ENCODE peak calls at places on chromosomes 16 and 17, in seven cellular contexts. U is GM23248, Z is HCT116, I is mammary epithelial cell, S is fibroblast of lung, C is OCI-LY7, L is SK-N-SH. N is an unnamed sample.
A peak's percentile ranks its signal among the peaks of the same experiment; 100 is the strongest.

GRCh38 chr17:82399030-82399429 is 19.1 kb upstream of the HEXD start:
- DNase-seq in U (peak; percentile 92), C (no peak), I (no peak), L (peak; percentile 97), Z (no peak), S (peak; percentile 70), N (no peak)

GRCh38 chr17:8785547-8786412 is 13.4 kb downstream of the MFSD6L start:
- DNase-seq in L (peak; percentile 80), I (peak; percentile 45), C (peak; percentile 34), U (peak; percentile 72), Z (peak; percentile 64), S (peak; percentile 64), N (peak; percentile 57)

GRCh38 chr16:53369921-53370320 is 64.3 kb upstream of the RBL2 start:
- DNase-seq in I (peak; percentile 12), L (no peak), U (peak; percentile 25), S (peak; percentile 50), Z (no peak), C (no peak), N (no peak)

GRCh38 chr16:58451263-58451662 is 48.7 kb upstream of the NDRG4 start:
- DNase-seq in I (no peak), S (no peak), U (no peak), L (peak; percentile 50), C (no peak), Z (no peak), N (no peak)

GRCh38 chr16:27482397-27483082 is 67.2 kb downstream of the GTF3C1 start:
- DNase-seq in Z (no peak), U (no peak), S (no peak), L (no peak), C (no peak), I (no peak), N (no peak)

GRCh38 chr17:44071772-44072171 is 1.2 kb downstream of the G6PC3 start:
- DNase-seq in L (no peak), U (peak; percentile 48), Z (no peak), I (peak; percentile 45), C (no peak), S (no peak), N (peak; percentile 49)

GRCh38 chr16:29007865-29008593 is 23.2 kb downstream of the LAT start:
- DNase-seq in C (no peak), U (peak; percentile 86), Z (no peak), L (no peak), I (peak; percentile 68), S (peak; percentile 61), N (peak; percentile 47)

GRCh38 chr17:7881655-7882054 is 6.9 kb upstream of the CHD3 start:
- DNase-seq in C (no peak), I (no peak), L (peak; percentile 65), U (no peak), S (peak; percentile 6), Z (no peak), N (no peak)

GRCh38 chr17:7589204-7589868 is 558 bp downstream of the SOX15 start:
- DNase-seq in C (peak; percentile 69), Z (no peak), L (peak; percentile 91), I (peak; percentile 83), U (peak; percentile 94), S (peak; percentile 85), N (no peak)

GRCh38 chr17:73100363-73100762 is 7.9 kb upstream of the SLC39A11 start:
- DNase-seq in S (no peak), I (no peak), C (no peak), Z (no peak), L (no peak), U (no peak), N (no peak)

GRCh38 chr17:46943511-46944393 is 20.8 kb downstream of the GOSR2 start:
- DNase-seq in Z (no peak), I (no peak), C (no peak), S (peak; percentile 17), L (peak; percentile 48), U (peak; percentile 61), N (peak; percentile 45)

GRCh38 chr17:83183150-83183820 is 103.9 kb downstream of the METRNL start:
- DNase-seq in Z (no peak), S (no peak), C (no peak), I (no peak), L (no peak), U (no peak), N (no peak)

GRCh38 chr17:74547736-74548135 is 1.8 kb upstream of the CD300C start:
- DNase-seq in I (no peak), S (no peak), Z (no peak), L (no peak), C (peak; percentile 22), U (no peak), N (no peak)

GRCh38 chr17:55458977-55459376 is 37.3 kb upstream of the MMD start:
- DNase-seq in L (no peak), S (peak; percentile 73), U (peak; percentile 87), C (no peak), Z (peak; percentile 49), I (peak; percentile 87), N (no peak)

GRCh38 chr17:79618383-79619067 is 7.7 kb upstream of the RBFOX3 start:
- DNase-seq in S (no peak), C (no peak), L (peak; percentile 77), Z (no peak), U (no peak), I (no peak), N (no peak)

GRCh38 chr17:6070895-6071511 is 824 bp downstream of the WSCD1 start:
- DNase-seq in Z (no peak), I (no peak), L (peak; percentile 55), U (no peak), C (no peak), S (peak; percentile 29), N (no peak)

GRCh38 chr17:70137451-70138230 is 31.7 kb upstream of the KCNJ2 start:
- DNase-seq in U (peak; percentile 93), I (peak; percentile 84), C (peak; percentile 5), S (peak; percentile 98), L (no peak), Z (no peak), N (no peak)

GRCh38 chr16:51762081-51762995 is 611.3 kb upstream of the SALL1 start:
- DNase-seq in C (peak; percentile 68), L (peak; percentile 76), Z (no peak), U (peak; percentile 89), S (peak; percentile 72), I (peak; percentile 49), N (peak; percentile 66)

GRCh38 chr17:59634632-59635561 is 15.2 kb downstream of the CLTC start:
- DNase-seq in L (no peak), S (no peak), U (peak; percentile 61), C (no peak), Z (no peak), I (peak; percentile 62), N (no peak)

GRCh38 chr16:87842209-87842869 is 27.0 kb downstream of the SLC7A5 start:
- DNase-seq in C (peak; percentile 77), Z (no peak), L (no peak), I (no peak), S (no peak), U (no peak), N (no peak)

GRCh38 chr17:38798614-38799500 is 499 bp downstream of the PIP4K2B start:
- DNase-seq in S (peak; percentile 44), U (peak; percentile 74), C (no peak), L (peak; percentile 78), Z (no peak), I (peak; percentile 43), N (peak; percentile 61)

GRCh38 chr16:72072514-72073342 is 9.7 kb downstream of the HPR start:
- DNase-seq in C (no peak), Z (no peak), S (peak; percentile 49), U (peak; percentile 5), I (no peak), L (no peak), N (peak; percentile 42)

GRCh38 chr17:62791235-62792121 is 16.6 kb downstream of the MARCHF10 start:
- DNase-seq in U (peak; percentile 88), C (no peak), S (peak; percentile 95), L (no peak), I (peak; percentile 28), Z (no peak), N (no peak)

GRCh38 chr17:48728232-48729231 is at the start of gene HOXB13:
- DNase-seq in Z (peak; percentile 75), S (peak; percentile 24), I (no peak), C (no peak), U (peak; percentile 70), L (peak; percentile 54), N (peak; percentile 39)

GRCh38 chr17:48612854-48613691 is 2.0 kb downstream of the HOXB8 start:
- DNase-seq in Z (no peak), C (peak; percentile 57), S (peak; percentile 60), I (peak; percentile 34), U (peak; percentile 76), L (peak; percentile 88), N (no peak)

DNA sequence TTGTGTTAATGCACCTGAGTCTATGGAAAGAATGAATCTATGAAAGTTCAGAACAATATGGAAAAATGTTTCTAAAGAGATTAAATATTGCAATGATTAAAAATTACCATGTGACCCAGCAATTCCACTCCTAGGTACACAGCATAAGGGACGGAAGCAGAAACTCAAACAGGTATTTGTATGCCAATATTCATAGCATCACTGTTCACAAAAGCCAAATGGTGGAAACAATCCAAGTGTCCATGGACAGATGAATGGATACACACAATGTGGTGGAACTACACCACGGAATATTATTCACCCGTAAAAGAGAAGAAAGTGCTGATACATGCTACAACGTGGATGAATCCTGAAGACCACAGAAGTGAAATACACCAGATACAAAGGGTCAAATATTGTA is 37.7 kb downstream of the VPS53 start:
- DNase-seq in L (no peak), Z (no peak), I (no peak), C (no peak), S (no peak), U (no peak), N (no peak)
- H2AFZ ChIP-seq in L (no peak overlapping the region), Z (no peak overlapping the region), I (no peak overlapping the region), C (no peak overlapping the region), S (no peak overlapping the region), U (no peak overlapping the region), N (no peak overlapping the region)

DNA sequence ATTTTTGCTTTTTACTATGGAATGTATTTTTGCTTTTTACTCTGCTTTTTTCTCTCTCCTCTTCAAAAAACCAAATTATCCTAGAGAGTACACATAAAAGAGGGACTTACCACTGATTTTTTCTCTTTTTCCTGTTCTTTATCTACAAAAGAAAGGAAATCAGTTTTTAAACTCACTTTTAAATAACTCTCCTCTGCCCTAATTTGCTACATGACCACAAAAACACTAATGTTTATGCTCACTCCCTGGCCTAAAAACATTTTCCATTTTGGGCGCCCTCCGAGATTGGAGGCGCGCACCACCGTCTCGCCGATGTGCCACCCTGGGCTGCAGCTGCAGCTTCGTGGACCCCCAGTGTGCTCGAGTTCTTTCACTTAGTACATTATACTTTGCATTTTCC is 1.1 kb downstream of the TK2 start:
- DNase-seq in S (no peak), I (no peak), L (no peak), C (no peak), Z (no peak), U (no peak), N (no peak)
- H2AFZ ChIP-seq in S (peak overlapping the region; percentile 90), I (peak overlapping the region; percentile 81), L (peak overlapping the region; percentile 75), C (peak overlapping the region; percentile 77), Z (no peak overlapping the region), U (peak overlapping the region; percentile 97), N (peak overlapping the region; percentile 94)

DNA sequence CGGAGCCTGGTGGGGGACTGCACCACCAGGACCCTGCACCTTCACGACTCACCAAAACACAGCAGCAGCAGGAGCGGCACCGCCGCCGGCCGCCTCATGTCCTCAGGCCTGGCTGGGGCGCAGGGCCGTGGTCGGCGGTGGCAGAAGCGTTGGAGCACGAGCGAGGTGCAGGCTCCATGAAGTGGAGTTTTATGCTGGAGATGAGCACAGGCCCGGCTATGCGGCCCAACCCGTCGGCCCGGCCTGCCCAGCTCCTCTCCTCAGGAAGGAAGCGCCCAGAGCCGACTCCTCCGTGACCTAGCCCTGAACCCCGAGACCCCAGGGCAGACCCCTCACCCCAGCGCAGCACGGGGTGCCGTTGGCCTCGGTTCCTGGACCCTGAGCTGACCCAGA is at the start of gene PRSS27:
- DNase-seq in L (no peak), U (no peak), C (no peak), I (no peak), S (no peak), Z (no peak), N (no peak)
- H2AFZ ChIP-seq in L (peak within 1 kb of the TSS; percentile 90), U (peak within 1 kb of the TSS; percentile 93), C (peak within 1 kb of the TSS; percentile 41), I (peak within 1 kb of the TSS; percentile 90), S (peak within 1 kb of the TSS; percentile 46), Z (no peak within 1 kb of the TSS), N (peak within 1 kb of the TSS; percentile 69)

GRCh38 chr17:58184308-58184985 is 8.1 kb upstream of the EPX start:
- DNase-seq in S (peak; percentile 21), C (no peak), U (peak; percentile 60), L (peak; percentile 24), I (peak; percentile 91), Z (peak; percentile 55), N (peak; percentile 54)
- H2AFZ ChIP-seq in S (no peak overlapping the region), C (no peak overlapping the region), U (no peak overlapping the region), L (no peak overlapping the region), I (peak overlapping the region; percentile 58), Z (peak overlapping the region; percentile 19), N (peak overlapping the region; percentile 73)